ENCODE peak calls at places on chromosomes 12 and 14, in six cellular contexts. N is psoas muscle, W is aorta, R is heart left ventricle, B is heart right ventricle, O is PC-9. K is an unnamed sample.

GRCh38 chr14:25042362-25043299 is 7.3 kb downstream of the STXBP6 start:
- DNase-seq in W (no peak), N (no peak), B (peak; percentile 50), O (no peak), R (no peak), K (no peak)

GRCh38 chr12:68370006-68370590 is 37.9 kb upstream of the MDM1 start:
- DNase-seq in B (no peak), N (no peak), O (no peak), W (no peak), R (no peak), K (no peak)

GRCh38 chr14:100592972-100593371 is 5.8 kb upstream of the BEGAIN start:
- DNase-seq in R (peak; percentile 25), B (no peak), O (no peak), W (peak; percentile 38), N (no peak), K (no peak)

GRCh38 chr12:24499151-24500146 is 449.5 kb downstream of the BCAT1 start:
- DNase-seq in R (no peak), B (no peak), N (no peak), O (no peak), W (no peak), K (no peak)

GRCh38 chr12:113436586-113436985 is 14.4 kb downstream of the SDSL start:
- DNase-seq in W (no peak), O (no peak), N (no peak), R (no peak), B (no peak), K (no peak)

GRCh38 chr14:90510208-90510607 is 113.4 kb downstream of the CALM1 start:
- DNase-seq in R (no peak), B (no peak), W (no peak), N (no peak), O (peak; percentile 57), K (peak; percentile 64)

GRCh38 chr12:79637093-79637492 is 53.7 kb downstream of the PAWR start:
- DNase-seq in N (no peak), O (no peak), B (no peak), R (no peak), W (no peak), K (no peak)

GRCh38 chr12:26252946-26253345 is 57.6 kb downstream of the SSPN start:
- DNase-seq in B (no peak), O (no peak), W (no peak), R (no peak), N (no peak), K (no peak)

GRCh38 chr12:16198884-16199283 is 78.6 kb downstream of the SLC15A5 start:
- DNase-seq in O (no peak), N (no peak), W (no peak), B (no peak), R (no peak), K (no peak)

GRCh38 chr12:124480469-124481256 is 86.7 kb downstream of the NCOR2 start:
- DNase-seq in W (no peak), O (peak; percentile 91), B (no peak), R (peak; percentile 76), N (peak; percentile 75), K (peak; percentile 76)

GRCh38 chr12:65640489-65640901 is 183.8 kb upstream of the HMGA2 start:
- DNase-seq in W (no peak), O (no peak), B (no peak), R (no peak), N (no peak), K (no peak)

GRCh38 chr12:24852420-24852819 is 96.5 kb downstream of the BCAT1 start:
- DNase-seq in B (no peak), O (no peak), W (no peak), R (no peak), N (no peak), K (no peak)

GRCh38 chr14:38616959-38617358 is 361.1 kb upstream of the CLEC14A start:
- DNase-seq in R (no peak), O (no peak), N (no peak), W (no peak), B (no peak), K (peak; percentile 67)

GRCh38 chr14:100619382-100620305 is 32.4 kb upstream of the BEGAIN start:
- DNase-seq in N (no peak), R (no peak), B (no peak), O (no peak), W (no peak), K (no peak)

GRCh38 chr14:21940887-21941855 is 267.6 kb upstream of the OR4E1 start:
- DNase-seq in W (no peak), N (no peak), B (no peak), O (no peak), R (no peak), K (no peak)

GRCh38 chr12:91052021-91052420 is 5.8 kb downstream of the KERA start:
- DNase-seq in O (no peak), R (no peak), B (no peak), N (no peak), W (no peak), K (no peak)

GRCh38 chr12:130186631-130187269 is 24.5 kb downstream of the FZD10 start:
- DNase-seq in R (no peak), N (no peak), W (no peak), B (no peak), O (no peak), K (no peak)

GRCh38 chr12:64696065-64696741 is 63.0 kb downstream of the GNS start:
- DNase-seq in B (no peak), N (no peak), O (peak; percentile 37), R (no peak), W (no peak), K (no peak)

GRCh38 chr14:64806862-64807495 is 72.7 kb downstream of the SPTB start:
- DNase-seq in O (no peak), W (no peak), B (no peak), N (no peak), R (no peak), K (no peak)

GRCh38 chr14:78448483-78449094 is 278.4 kb downstream of the NRXN3 start:
- DNase-seq in R (no peak), B (peak; percentile 36), N (no peak), W (no peak), O (peak; percentile 37), K (peak; percentile 40)

GRCh38 chr12:43011383-43011926 is 421.9 kb upstream of the PRICKLE1 start:
- DNase-seq in B (no peak), W (no peak), R (no peak), N (no peak), O (no peak), K (no peak)

GRCh38 chr14:78946949-78947348 is 776.8 kb downstream of the NRXN3 start:
- DNase-seq in R (no peak), B (no peak), O (no peak), W (no peak), N (no peak), K (no peak)

GRCh38 chr12:115598827-115599226 is 678.7 kb downstream of the MED13L start:
- DNase-seq in W (no peak), R (no peak), O (no peak), B (no peak), N (no peak), K (no peak)

GRCh38 chr12:48883305-48884171 is 17.9 kb upstream of the RND1 start:
- DNase-seq in W (no peak), B (no peak), R (no peak), N (no peak), O (peak; percentile 41), K (peak; percentile 38)

GRCh38 chr12:62296001-62296400 is 35.8 kb downstream of the USP15 start:
- DNase-seq in B (no peak), O (no peak), W (no peak), N (no peak), R (no peak), K (no peak)

GRCh38 chr12:62294378-62294777 is 34.2 kb downstream of the USP15 start:
- DNase-seq in R (no peak), N (no peak), B (no peak), O (no peak), W (no peak), K (no peak)

GRCh38 chr12:62299617-62300016 is 39.4 kb downstream of the USP15 start:
- DNase-seq in O (no peak), R (no peak), W (no peak), N (no peak), B (no peak), K (no peak)

GRCh38 chr12:62301080-62301798 is 41.0 kb downstream of the USP15 start:
- DNase-seq in O (no peak), W (no peak), B (no peak), N (no peak), R (no peak), K (no peak)

DNA sequence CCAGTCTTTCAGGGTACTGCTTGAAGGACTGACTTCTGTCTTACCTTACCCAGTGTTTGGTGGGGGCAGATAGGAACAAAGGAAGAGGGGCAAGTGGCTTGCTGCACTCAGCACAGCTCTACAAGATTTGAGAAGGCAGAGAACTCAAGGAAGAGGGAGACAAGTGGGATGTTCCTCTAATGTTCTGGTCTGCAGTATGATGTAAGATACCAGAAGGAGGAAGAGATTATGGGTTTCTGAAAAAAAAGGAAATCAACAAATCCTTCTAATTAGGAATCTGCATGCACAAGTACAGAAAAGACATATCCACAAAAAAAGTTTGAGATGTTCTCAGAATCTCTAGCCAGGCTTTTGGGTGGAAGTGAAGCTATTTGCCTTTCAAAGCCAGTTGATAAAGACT is 37.1 kb downstream of the USP15 start:
- DNase-seq in W (no peak), N (no peak), O (no peak), R (no peak), B (no peak), K (no peak)
- H3K36me3 ChIP-seq in W (no peaks in the 10 kb centered on the region), N (peaks cover 21% of the 10 kb centered on the region), O (peaks cover 6% of the 10 kb centered on the region), R (peaks cover 24% of the 10 kb centered on the region), B (no peaks in the 10 kb centered on the region), K (peaks cover 24% of the 10 kb centered on the region)

GRCh38 chr12:69598174-69598753 is 12.4 kb downstream of the LRRC10 start:
- DNase-seq in O (no peak), N (no peak), R (no peak), W (no peak), B (no peak), K (no peak)
- H3K36me3 ChIP-seq in O (peaks cover 53% of the 10 kb centered on the region), N (peaks cover 100% of the 10 kb centered on the region), R (peaks cover 100% of the 10 kb centered on the region), W (peaks cover 3% of the 10 kb centered on the region), B (no peaks in the 10 kb centered on the region), K (peaks cover 40% of the 10 kb centered on the region)

GRCh38 chr12:45423931-45424330 is 208.0 kb downstream of the ANO6 start:
- DNase-seq in W (no peak), N (no peak), R (no peak), O (no peak), B (no peak), K (no peak)
- H3K36me3 ChIP-seq in W (peaks cover 3% of the 10 kb centered on the region), N (peaks cover 100% of the 10 kb centered on the region), R (peaks cover 94% of the 10 kb centered on the region), O (peaks cover 28% of the 10 kb centered on the region), B (peaks cover 6% of the 10 kb centered on the region), K (peaks cover 16% of the 10 kb centered on the region)

GRCh38 chr12:62505786-62506185 is 39.2 kb downstream of the MON2 start:
- DNase-seq in O (no peak), W (no peak), R (no peak), N (no peak), B (no peak), K (no peak)
- H3K36me3 ChIP-seq in O (peaks cover 7% of the 10 kb centered on the region), W (no peaks in the 10 kb centered on the region), R (peaks cover 96% of the 10 kb centered on the region), N (peaks cover 86% of the 10 kb centered on the region), B (no peaks in the 10 kb centered on the region), K (peaks cover 18% of the 10 kb centered on the region)

GRCh38 chr14:55650992-55651391 is 71.0 kb downstream of the KTN1 start:
- DNase-seq in B (no peak), R (no peak), W (no peak), N (no peak), O (no peak), K (no peak)
- H3K36me3 ChIP-seq in B (no peaks in the 10 kb centered on the region), R (peaks cover 89% of the 10 kb centered on the region), W (no peaks in the 10 kb centered on the region), N (peaks cover 91% of the 10 kb centered on the region), O (peaks cover 35% of the 10 kb centered on the region), K (peaks cover 7% of the 10 kb centered on the region)

GRCh38 chr14:23128969-23129758 is 10.1 kb upstream of the CEBPE start:
- DNase-seq in N (no peak), O (no peak), B (no peak), R (no peak), W (no peak), K (no peak)
- H3K36me3 ChIP-seq in N (peaks cover 67% of the 10 kb centered on the region), O (no peaks in the 10 kb centered on the region), B (no peaks in the 10 kb centered on the region), R (peaks cover 28% of the 10 kb centered on the region), W (peaks cover 9% of the 10 kb centered on the region), K (peaks cover 4% of the 10 kb centered on the region)

GRCh38 chr12:132856581-132856980 is 27.9 kb upstream of the GOLGA3 start:
- DNase-seq in B (no peak), R (no peak), W (no peak), N (no peak), O (no peak), K (no peak)
- H3K36me3 ChIP-seq in B (peaks cover 12% of the 10 kb centered on the region), R (peaks cover 97% of the 10 kb centered on the region), W (no peaks in the 10 kb centered on the region), N (peaks cover 95% of the 10 kb centered on the region), O (no peaks in the 10 kb centered on the region), K (peaks cover 99% of the 10 kb centered on the region)